ENCODE peak calls at places on chromosomes 1 and 21, in six cellular contexts. Q is activated naive CD4-positive, alpha-beta T cell treated with Interleukin-2 at 50 U/mL for 16 hours; N is fibroblast of the conjunctiva; Z is left cardiac atrium; J is nucleus accumbens; E is Calu3. I is an unnamed sample.

GRCh38 chr1:77832889-77833288 is 53.4 kb downstream of the MIGA1 start:
- DNase-seq in Z (no peak), N (peak; percentile 98), Q (no peak), E (no peak), J (no peak), I (no peak)

GRCh38 chr1:9278114-9278513 is 14.6 kb upstream of the SPSB1 start:
- DNase-seq in J (no peak), N (no peak), E (no peak), Z (no peak), Q (no peak), I (no peak)

GRCh38 chr1:170729608-170730378 is 65.9 kb downstream of the PRRX1 start:
- DNase-seq in Q (no peak), J (no peak), N (peak; percentile 57), E (no peak), Z (no peak), I (no peak)

GRCh38 chr1:43804569-43804968 is 97.2 kb downstream of the ST3GAL3 start:
- DNase-seq in J (no peak), E (no peak), Q (no peak), Z (no peak), N (no peak), I (no peak)

GRCh38 chr1:205376739-205377138 is 20.0 kb upstream of the KLHDC8A start:
- DNase-seq in Z (no peak), Q (no peak), J (no peak), N (no peak), E (no peak), I (no peak)

GRCh38 chr21:39597595-39598185 is 15.1 kb upstream of the B3GALT5 start:
- DNase-seq in Z (no peak), Q (no peak), N (no peak), E (no peak), J (no peak), I (no peak)

GRCh38 chr1:234893359-234893724 is 235.3 kb downstream of the TOMM20 start:
- DNase-seq in J (no peak), N (no peak), E (no peak), Z (no peak), Q (no peak), I (no peak)

GRCh38 chr1:232274236-232274855 is 355.6 kb downstream of the SIPA1L2 start:
- DNase-seq in N (no peak), J (no peak), Z (no peak), E (no peak), Q (no peak), I (no peak)

GRCh38 chr1:99598738-99599411 is 47.0 kb upstream of the PALMD start:
- DNase-seq in J (no peak), N (no peak), E (no peak), Z (no peak), Q (no peak), I (no peak)

GRCh38 chr1:59146651-59147358 is 150.1 kb upstream of the FGGY start:
- DNase-seq in J (no peak), E (peak; percentile 67), N (no peak), Q (peak; percentile 47), Z (peak; percentile 65), I (no peak)

GRCh38 chr1:204419064-204419403 is 7.4 kb upstream of the PPP1R15B start:
- DNase-seq in Z (no peak), Q (no peak), N (no peak), E (peak; percentile 23), J (no peak), I (no peak)

GRCh38 chr1:236502972-236503639 is 20.7 kb upstream of the LGALS8 start:
- DNase-seq in J (no peak), N (no peak), Z (peak; percentile 68), Q (no peak), E (peak; percentile 70), I (peak; percentile 24)

GRCh38 chr1:20198918-20199317 is 12.6 kb upstream of the PLA2G2C start:
- DNase-seq in N (no peak), Q (no peak), Z (no peak), E (no peak), J (no peak), I (no peak)

GRCh38 chr1:38507563-38507962 is 352.0 kb downstream of the RRAGC start:
- DNase-seq in J (no peak), E (no peak), Z (no peak), Q (no peak), N (no peak), I (peak; percentile 44)

GRCh38 chr1:165371588-165372235 is 15.2 kb upstream of the LMX1A start:
- DNase-seq in E (no peak), N (no peak), J (no peak), Z (no peak), Q (no peak), I (no peak)

GRCh38 chr1:61380561-61380960 is 298.2 kb downstream of the NFIA start:
- DNase-seq in N (no peak), E (no peak), Z (no peak), J (no peak), Q (no peak), I (no peak)

GRCh38 chr21:45530423-45531113 is 11.7 kb downstream of the SLC19A1 start:
- DNase-seq in Q (no peak), E (no peak), N (no peak), Z (peak; percentile 14), J (no peak), I (no peak)

GRCh38 chr1:165284471-165284870 is 72.0 kb downstream of the LMX1A start:
- DNase-seq in Z (no peak), E (no peak), N (no peak), Q (no peak), J (no peak), I (peak; percentile 41)

GRCh38 chr1:202311880-202312635 is 29.7 kb downstream of the UBE2T start:
- DNase-seq in E (no peak), Z (no peak), Q (no peak), N (no peak), J (no peak), I (peak; percentile 82)

GRCh38 chr1:166920561-166921475 is 44.8 kb upstream of the TADA1 start:
- DNase-seq in Z (peak; percentile 29), N (no peak), E (no peak), J (no peak), Q (no peak), I (peak; percentile 36)

GRCh38 chr1:229828461-229828860 is 202.4 kb downstream of the URB2 start:
- DNase-seq in Q (no peak), N (no peak), J (no peak), Z (no peak), E (no peak), I (no peak)

GRCh38 chr21:45548711-45549491 is 6.7 kb upstream of the SLC19A1 start:
- DNase-seq in E (no peak), N (no peak), J (no peak), Q (no peak), Z (no peak), I (no peak)

GRCh38 chr1:7388488-7389185 is 382.5 kb upstream of the VAMP3 start:
- DNase-seq in N (no peak), J (no peak), E (no peak), Q (no peak), Z (peak; percentile 65), I (no peak)

GRCh38 chr1:43036457-43036827 is 77.8 kb upstream of the SLC2A1 start:
- DNase-seq in N (no peak), Z (no peak), E (no peak), J (no peak), Q (no peak), I (no peak)

GRCh38 chr21:41766051-41766882 is 585 bp downstream of the RIPK4 start:
- DNase-seq in Q (no peak), E (no peak), Z (no peak), N (no peak), J (no peak), I (peak; percentile 26)

I was measured in NCI-H82.